ENCODE peak calls at places on chromosomes 4 and X, in five cellular contexts. One of them, this sample, is unnamed.

GRCh38 chrX:120660638-120661037 is 30.8 kb upstream of the C1GALT1C1 start:
- DNase-seq in CD8-positive, alpha-beta T cell: no peak
- DNase-seq in suprapubic skin: no peak
- DNase-seq in astrocyte: no peak
- DNase-seq in OCI-LY7: no peak
- DNase-seq in this sample: peak; percentile 5

GRCh38 chr4:103075435-103075893 is 1.1 kb downstream of the SLC9B2 start:
- DNase-seq in CD8-positive, alpha-beta T cell: no peak
- DNase-seq in suprapubic skin: no peak
- DNase-seq in astrocyte: peak; percentile 12
- DNase-seq in OCI-LY7: no peak
- DNase-seq in this sample: no peak

GRCh38 chrX:118495061-118495921 is at the start of gene DOCK11:
- DNase-seq in CD8-positive, alpha-beta T cell: peak; percentile 48
- DNase-seq in suprapubic skin: peak; percentile 88
- DNase-seq in astrocyte: peak; percentile 77
- DNase-seq in OCI-LY7: peak; percentile 90
- DNase-seq in this sample: peak; percentile 72

GRCh38 chrX:129653985-129654651 is 638 bp downstream of the APLN start:
- DNase-seq in CD8-positive, alpha-beta T cell: no peak
- DNase-seq in suprapubic skin: no peak
- DNase-seq in astrocyte: no peak
- DNase-seq in OCI-LY7: no peak
- DNase-seq in this sample: peak; percentile 55

GRCh38 chr4:113468165-113469022 is 293.1 kb downstream of the CAMK2D start:
- DNase-seq in CD8-positive, alpha-beta T cell: no peak
- DNase-seq in suprapubic skin: no peak
- DNase-seq in astrocyte: peak; percentile 100
- DNase-seq in OCI-LY7: no peak
- DNase-seq in this sample: peak; percentile 92

GRCh38 chr4:174764105-174764729 is 64.8 kb downstream of the GLRA3 start:
- DNase-seq in CD8-positive, alpha-beta T cell: no peak
- DNase-seq in suprapubic skin: no peak
- DNase-seq in astrocyte: peak; percentile 32
- DNase-seq in OCI-LY7: peak; percentile 79
- DNase-seq in this sample: no peak

GRCh38 chr4:147388016-147388415 is 92.9 kb upstream of the EDNRA start:
- DNase-seq in CD8-positive, alpha-beta T cell: no peak
- DNase-seq in suprapubic skin: no peak
- DNase-seq in astrocyte: no peak
- DNase-seq in OCI-LY7: no peak
- DNase-seq in this sample: no peak

GRCh38 chr4:78237360-78237759 is 180.2 kb downstream of the FRAS1 start:
- DNase-seq in CD8-positive, alpha-beta T cell: no peak
- DNase-seq in suprapubic skin: no peak
- DNase-seq in astrocyte: no peak
- DNase-seq in OCI-LY7: no peak
- DNase-seq in this sample: no peak

GRCh38 chr4:133152801-133153526 is 3.9 kb downstream of the PCDH10 start:
- DNase-seq in CD8-positive, alpha-beta T cell: no peak
- DNase-seq in suprapubic skin: peak; percentile 31
- DNase-seq in astrocyte: peak; percentile 39
- DNase-seq in OCI-LY7: no peak
- DNase-seq in this sample: no peak

DNA sequence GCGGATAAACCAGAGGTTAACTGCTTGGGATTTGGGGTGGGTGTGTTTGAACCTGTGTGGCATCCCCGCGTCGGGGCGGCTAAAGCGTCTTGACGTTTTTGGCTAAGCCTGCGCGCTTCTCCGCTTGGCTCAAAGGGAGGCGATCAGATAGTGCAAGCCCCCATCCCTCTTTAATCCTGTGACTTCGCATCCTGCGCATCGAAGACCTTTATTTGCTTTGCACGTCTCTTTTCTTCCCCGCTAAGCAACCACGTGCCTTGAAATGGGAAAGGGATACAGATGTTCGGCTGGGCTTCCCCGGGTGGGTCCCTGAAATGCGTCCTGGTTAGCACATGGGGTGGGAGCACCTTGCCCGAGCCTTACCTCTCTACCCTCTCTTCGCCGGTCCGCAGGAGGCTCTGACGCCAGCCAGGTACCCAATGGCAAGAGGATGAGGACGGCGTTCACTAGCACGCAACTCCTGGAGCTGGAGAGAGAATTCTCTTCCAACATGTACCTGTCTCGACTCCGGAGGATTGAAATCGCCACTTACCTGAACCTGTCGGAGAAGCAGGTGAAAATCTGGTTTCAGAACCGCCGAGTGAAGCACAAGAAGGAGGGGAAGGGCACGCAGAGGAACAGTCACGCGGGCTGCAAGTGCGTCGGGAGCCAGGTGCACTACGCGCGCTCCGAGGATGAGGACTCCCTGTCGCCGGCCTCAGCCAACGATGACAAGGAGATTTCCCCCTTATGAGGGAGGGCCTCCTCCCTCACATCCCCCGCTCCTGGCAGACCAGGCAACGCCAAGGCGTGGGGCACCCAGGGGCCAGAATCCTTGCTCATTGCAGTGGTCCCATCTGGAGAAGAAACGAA is 1.5 kb downstream of the GSX2 start:
- DNase-seq in CD8-positive, alpha-beta T cell: no peak
- DNase-seq in suprapubic skin: no peak
- DNase-seq in astrocyte: no peak
- DNase-seq in OCI-LY7: no peak
- DNase-seq in this sample: no peak
- H3K4me3 ChIP-seq in CD8-positive, alpha-beta T cell: peak overlapping the region; percentile 40
- H3K4me3 ChIP-seq in suprapubic skin: peak overlapping the region; percentile 41
- H3K4me3 ChIP-seq in astrocyte: no peak overlapping the region
- H3K4me3 ChIP-seq in OCI-LY7: no peak overlapping the region
- H3K4me3 ChIP-seq in this sample: no peak overlapping the region

GRCh38 chrX:2192584-2193272 is 308.0 kb downstream of the DHRSX start:
- DNase-seq in CD8-positive, alpha-beta T cell: no peak
- DNase-seq in suprapubic skin: no peak
- DNase-seq in astrocyte: no peak
- DNase-seq in OCI-LY7: no peak
- DNase-seq in this sample: no peak
- H3K9me3 ChIP-seq in CD8-positive, alpha-beta T cell: no peaks in the 10 kb centered on the region
- H3K9me3 ChIP-seq in suprapubic skin: no peaks in the 10 kb centered on the region
- H3K9me3 ChIP-seq in astrocyte: no peaks in the 10 kb centered on the region
- H3K9me3 ChIP-seq in OCI-LY7: no peaks in the 10 kb centered on the region
- H3K9me3 ChIP-seq in this sample: peaks cover under 1% of the 10 kb centered on the region

DNA sequence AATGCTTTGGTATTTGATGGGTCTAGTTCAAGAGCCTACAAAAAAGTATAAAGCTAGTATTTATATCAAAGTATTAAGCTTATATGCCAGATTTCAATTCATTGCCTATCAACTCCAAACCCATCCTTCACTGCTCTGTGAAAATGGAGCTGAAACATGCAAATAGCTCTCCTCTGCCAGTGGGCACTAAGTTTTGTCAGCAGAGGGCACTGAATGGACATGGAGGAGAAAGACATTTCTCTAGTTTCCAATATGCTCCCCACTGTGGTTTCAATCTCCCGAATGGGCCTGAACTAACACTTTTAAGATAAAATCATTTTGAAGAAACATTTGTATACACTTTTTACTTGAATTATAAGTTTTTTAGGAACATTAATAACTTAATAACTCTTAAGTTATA is 12.4 kb downstream of the PPID start:
- DNase-seq in CD8-positive, alpha-beta T cell: no peak
- DNase-seq in suprapubic skin: no peak
- DNase-seq in astrocyte: peak; percentile 4
- DNase-seq in OCI-LY7: no peak
- DNase-seq in this sample: peak; percentile 54
- H3K36me3 ChIP-seq in CD8-positive, alpha-beta T cell: peaks cover 30% of the 10 kb centered on the region
- H3K36me3 ChIP-seq in suprapubic skin: peaks cover 79% of the 10 kb centered on the region
- H3K36me3 ChIP-seq in astrocyte: peaks cover 44% of the 10 kb centered on the region
- H3K36me3 ChIP-seq in OCI-LY7: peaks cover 94% of the 10 kb centered on the region
- H3K36me3 ChIP-seq in this sample: peaks cover 100% of the 10 kb centered on the region

GRCh38 chrX:9447906-9448305 is 17.0 kb upstream of the TBL1X start:
- DNase-seq in CD8-positive, alpha-beta T cell: no peak
- DNase-seq in suprapubic skin: no peak
- DNase-seq in astrocyte: no peak
- DNase-seq in OCI-LY7: no peak
- DNase-seq in this sample: no peak

GRCh38 chrX:9440116-9440844 is 24.6 kb upstream of the TBL1X start:
- DNase-seq in CD8-positive, alpha-beta T cell: no peak
- DNase-seq in suprapubic skin: no peak
- DNase-seq in astrocyte: no peak
- DNase-seq in OCI-LY7: no peak
- DNase-seq in this sample: no peak

GRCh38 chrX:9438950-9439494 is 25.8 kb upstream of the TBL1X start:
- DNase-seq in CD8-positive, alpha-beta T cell: no peak
- DNase-seq in suprapubic skin: no peak
- DNase-seq in astrocyte: no peak
- DNase-seq in OCI-LY7: no peak
- DNase-seq in this sample: no peak

DNA sequence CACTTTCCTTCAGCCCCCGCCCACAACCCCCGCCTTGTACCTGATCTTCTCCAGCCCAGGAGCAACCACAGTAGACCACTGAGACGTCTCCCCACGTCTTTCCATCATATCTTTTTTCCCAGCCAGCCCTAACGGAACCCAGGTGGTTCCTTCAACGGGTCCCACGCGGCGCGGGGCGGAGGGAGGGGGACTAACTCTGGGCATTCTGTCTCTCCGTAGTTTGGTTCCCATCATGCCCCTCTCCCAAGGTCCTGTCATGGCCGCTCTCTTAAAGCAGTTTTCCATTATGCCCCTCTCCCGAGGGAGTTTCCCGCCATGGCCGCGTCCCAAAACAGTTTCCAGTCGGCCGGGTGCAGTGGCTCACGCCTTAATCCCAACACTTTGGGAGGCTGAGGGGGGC is 21.5 kb upstream of the TBL1X start:
- DNase-seq in CD8-positive, alpha-beta T cell: no peak
- DNase-seq in suprapubic skin: no peak
- DNase-seq in astrocyte: no peak
- DNase-seq in OCI-LY7: no peak
- DNase-seq in this sample: no peak
- H3K4me3 ChIP-seq in CD8-positive, alpha-beta T cell: no peak overlapping the region
- H3K4me3 ChIP-seq in suprapubic skin: no peak overlapping the region
- H3K4me3 ChIP-seq in astrocyte: no peak overlapping the region
- H3K4me3 ChIP-seq in OCI-LY7: no peak overlapping the region
- H3K4me3 ChIP-seq in this sample: no peak overlapping the region

DNA sequence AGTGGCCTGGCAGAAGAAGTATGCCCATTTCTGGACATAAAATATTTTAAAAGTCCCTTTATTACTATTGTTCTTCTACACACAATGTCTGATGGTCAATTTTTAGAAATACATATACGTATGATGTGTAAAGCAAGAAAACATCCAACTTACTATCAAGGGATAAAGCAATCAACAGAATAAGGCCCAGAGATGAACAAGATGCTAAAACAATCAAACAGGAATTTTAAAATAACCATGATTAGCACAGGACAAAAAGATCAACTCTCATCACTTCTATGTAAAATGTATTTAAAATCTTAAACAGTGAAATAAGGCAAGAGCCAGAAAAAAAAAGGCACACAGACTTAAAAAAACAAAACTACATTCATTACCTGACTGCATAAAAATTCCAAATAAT is 60.9 kb downstream of the MTNR1A start:
- DNase-seq in CD8-positive, alpha-beta T cell: no peak
- DNase-seq in suprapubic skin: no peak
- DNase-seq in astrocyte: no peak
- DNase-seq in OCI-LY7: no peak
- DNase-seq in this sample: no peak
- H3K9me3 ChIP-seq in CD8-positive, alpha-beta T cell: no peaks in the 10 kb centered on the region
- H3K9me3 ChIP-seq in suprapubic skin: peaks cover 15% of the 10 kb centered on the region
- H3K9me3 ChIP-seq in astrocyte: no peaks in the 10 kb centered on the region
- H3K9me3 ChIP-seq in OCI-LY7: no peaks in the 10 kb centered on the region
- H3K9me3 ChIP-seq in this sample: no peaks in the 10 kb centered on the region

DNA sequence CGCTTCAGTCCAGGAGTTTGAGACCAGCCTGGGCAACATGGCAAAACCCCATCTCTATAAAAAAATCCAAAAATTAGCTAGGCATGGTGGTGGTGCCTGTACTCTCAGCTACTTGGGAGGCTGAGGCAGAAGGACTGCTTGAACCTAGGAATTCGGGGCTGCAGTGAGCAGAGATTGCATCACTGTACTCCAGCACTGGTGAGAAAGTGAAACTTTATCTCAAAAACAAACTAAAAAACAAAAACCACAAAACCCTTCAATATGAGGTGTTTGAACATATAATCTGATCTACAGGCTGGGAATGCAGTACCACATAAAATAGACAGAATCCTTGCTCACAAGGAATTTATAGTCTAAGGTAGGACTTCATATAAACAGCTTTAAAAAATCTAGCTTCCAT is 103.9 kb downstream of the PDS5A start:
- DNase-seq in CD8-positive, alpha-beta T cell: no peak
- DNase-seq in suprapubic skin: no peak
- DNase-seq in astrocyte: no peak
- DNase-seq in OCI-LY7: no peak
- DNase-seq in this sample: no peak
- H3K36me3 ChIP-seq in CD8-positive, alpha-beta T cell: peaks cover 31% of the 10 kb centered on the region
- H3K36me3 ChIP-seq in suprapubic skin: peaks cover 76% of the 10 kb centered on the region
- H3K36me3 ChIP-seq in astrocyte: peaks cover 23% of the 10 kb centered on the region
- H3K36me3 ChIP-seq in OCI-LY7: peaks cover 96% of the 10 kb centered on the region
- H3K36me3 ChIP-seq in this sample: peaks cover 33% of the 10 kb centered on the region

GRCh38 chr4:122827899-122828601 is 1.4 kb downstream of the FGF2 start:
- DNase-seq in CD8-positive, alpha-beta T cell: no peak
- DNase-seq in suprapubic skin: no peak
- DNase-seq in astrocyte: peak; percentile 64
- DNase-seq in OCI-LY7: peak; percentile 39
- DNase-seq in this sample: peak; percentile 31

GRCh38 chr4:122827258-122827887 is 742 bp downstream of the FGF2 start:
- DNase-seq in CD8-positive, alpha-beta T cell: no peak
- DNase-seq in suprapubic skin: peak; percentile 81
- DNase-seq in astrocyte: no peak
- DNase-seq in OCI-LY7: peak; percentile 1
- DNase-seq in this sample: peak; percentile 57

GRCh38 chr4:122826596-122827257 is at the start of gene FGF2:
- DNase-seq in CD8-positive, alpha-beta T cell: no peak
- DNase-seq in suprapubic skin: peak; percentile 85
- DNase-seq in astrocyte: peak; percentile 51
- DNase-seq in OCI-LY7: no peak
- DNase-seq in this sample: peak; percentile 83

GRCh38 chr4:122824616-122825015 is 2.0 kb upstream of the FGF2 start:
- DNase-seq in CD8-positive, alpha-beta T cell: no peak
- DNase-seq in suprapubic skin: no peak
- DNase-seq in astrocyte: no peak
- DNase-seq in OCI-LY7: no peak
- DNase-seq in this sample: no peak

DNA sequence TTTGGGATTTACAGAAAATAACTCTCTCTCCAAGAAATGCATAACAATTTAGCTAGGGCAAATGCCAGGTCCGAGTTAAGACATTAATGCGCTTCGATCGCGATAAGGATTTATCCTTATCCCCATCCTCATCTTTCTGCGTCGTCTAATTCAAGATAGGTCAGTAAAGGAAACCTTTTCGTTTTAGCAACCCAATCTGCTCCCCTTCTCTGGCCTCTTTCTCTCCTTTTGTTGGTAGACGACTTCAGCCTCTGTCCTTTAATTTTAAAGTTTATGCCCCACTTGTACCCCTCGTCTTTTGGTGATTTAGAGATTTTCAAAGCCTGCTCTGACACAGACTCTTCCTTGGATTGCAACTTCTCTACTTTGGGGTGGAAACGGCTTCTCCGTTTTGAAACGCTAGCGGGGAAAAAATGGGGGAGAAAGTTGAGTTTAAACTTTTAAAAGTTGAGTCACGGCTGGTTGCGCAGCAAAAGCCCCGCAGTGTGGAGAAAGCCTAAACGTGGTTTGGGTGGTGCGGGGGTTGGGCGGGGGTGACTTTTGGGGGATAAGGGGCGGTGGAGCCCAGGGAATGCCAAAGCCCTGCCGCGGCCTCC is 533 bp upstream of the FGF2 start:
- DNase-seq in CD8-positive, alpha-beta T cell: no peak
- DNase-seq in suprapubic skin: no peak
- DNase-seq in astrocyte: peak; percentile 17
- DNase-seq in OCI-LY7: no peak
- DNase-seq in this sample: no peak
- H3K4me3 ChIP-seq in CD8-positive, alpha-beta T cell: no peak overlapping the region
- H3K4me3 ChIP-seq in suprapubic skin: peak overlapping the region; percentile 74
- H3K4me3 ChIP-seq in astrocyte: peak overlapping the region; percentile 49
- H3K4me3 ChIP-seq in OCI-LY7: no peak overlapping the region
- H3K4me3 ChIP-seq in this sample: peak overlapping the region; percentile 78